ENCODE peak calls at places on chromosomes 12 and 14, in eight cellular contexts. O, Q, N, M, F, T, K and C are unnamed samples.

GRCh38 chr12:70007687-70008086 is 182.7 kb downstream of the MYRFL start:
- DNase-seq in O (no peak), Q (no peak), N (no peak), M (no peak), F (no peak), T (no peak), K (no peak), C (no peak)

GRCh38 chr14:101535232-101535631 is 26.1 kb upstream of the DIO3 start:
- DNase-seq in O (peak; percentile 81), Q (no peak), N (no peak), M (no peak), F (no peak), T (no peak), K (no peak), C (no peak)

GRCh38 chr12:126198966-126199692 is 1133.9 kb downstream of the AACS start:
- DNase-seq in O (no peak), Q (no peak), N (no peak), M (no peak), F (no peak), T (no peak), K (no peak), C (no peak)

GRCh38 chr12:77746108-77746507 is 84.6 kb upstream of the NAV3 start:
- DNase-seq in O (no peak), Q (no peak), N (peak; percentile 87), M (no peak), F (peak; percentile 29), T (no peak), K (no peak), C (no peak)

GRCh38 chr12:11822071-11822818 is 172.8 kb downstream of the ETV6 start:
- DNase-seq in O (no peak), Q (peak; percentile 44), N (peak; percentile 76), M (no peak), F (peak; percentile 55), T (no peak), K (no peak), C (no peak)

GRCh38 chr12:52291267-52291935 is at the start of gene KRT81:
- DNase-seq in O (no peak), Q (no peak), N (no peak), M (peak; percentile 60), F (no peak), T (no peak), K (no peak), C (peak; percentile 37)

GRCh38 chr14:92973265-92973797 is 50.4 kb downstream of the CHGA start:
- DNase-seq in O (peak; percentile 47), Q (no peak), N (peak; percentile 78), M (peak; percentile 97), F (no peak), T (peak; percentile 82), K (peak; percentile 87), C (peak; percentile 89)

GRCh38 chr12:6827437-6827894 is 741 bp upstream of the P3H3 start:
- DNase-seq in O (peak; percentile 63), Q (peak; percentile 57), N (peak; percentile 90), M (peak; percentile 97), F (peak; percentile 46), T (peak; percentile 86), K (peak; percentile 86), C (peak; percentile 93)

GRCh38 chr14:22570132-22570949 is 18.7 kb downstream of the DAD1 start:
- DNase-seq in O (peak; percentile 96), Q (peak; percentile 68), N (peak; percentile 98), M (peak; percentile 93), F (no peak), T (no peak), K (peak; percentile 77), C (peak; percentile 98)

GRCh38 chr12:47097276-47097896 is 17.6 kb upstream of the AMIGO2 start:
- DNase-seq in O (no peak), Q (no peak), N (no peak), M (no peak), F (no peak), T (no peak), K (no peak), C (no peak)

GRCh38 chr14:36091096-36091495 is 85.4 kb downstream of the PTCSC3 start:
- DNase-seq in O (peak; percentile 4), Q (no peak), N (no peak), M (no peak), F (peak; percentile 68), T (no peak), K (no peak), C (no peak)

GRCh38 chr14:54337314-54337713 is 59.5 kb upstream of the CDKN3 start:
- DNase-seq in O (no peak), Q (no peak), N (no peak), M (no peak), F (no peak), T (no peak), K (no peak), C (peak; percentile 51)